ENCODE peak calls at places on chromosomes 11 and 22, in seven cellular contexts. Q is SK-N-SH, C is AG09309, N is cardiac muscle cell, J is tibial nerve, X is esophagus squamous epithelium, A is endodermal cell. B is an unnamed sample.
A peak's percentile ranks its signal among the peaks of the same experiment; 100 is the strongest.

GRCh38 chr11:34899633-34900016 is 16.6 kb downstream of the APIP start:
- DNase-seq in Q (no peak), C (no peak), N (no peak), J (no peak), X (no peak), A (peak; percentile 54), B (peak; percentile 6)

GRCh38 chr11:66261578-66261977 is 6.9 kb upstream of the RAB1B start:
- DNase-seq in Q (no peak), C (no peak), N (no peak), J (no peak), X (no peak), A (no peak), B (no peak)

GRCh38 chr11:32178692-32179091 is 87.8 kb downstream of the RCN1 start:
- DNase-seq in Q (no peak), C (no peak), N (no peak), J (no peak), X (no peak), A (no peak), B (no peak)

GRCh38 chr11:116835042-116835772 is 2.2 kb downstream of the APOA1 start:
- DNase-seq in Q (no peak), C (no peak), N (no peak), J (no peak), X (no peak), A (peak; percentile 71), B (no peak)

GRCh38 chr11:123000721-123001120 is 19.1 kb upstream of the BSX start:
- DNase-seq in Q (no peak), C (no peak), N (no peak), J (no peak), X (no peak), A (no peak), B (no peak)

GRCh38 chr22:22421392-22421791 is 87.2 kb downstream of the ZNF280B start:
- DNase-seq in Q (no peak), C (no peak), N (no peak), J (no peak), X (no peak), A (no peak), B (no peak)

GRCh38 chr11:10309163-10310093 is 4.6 kb downstream of the ADM start:
- DNase-seq in Q (no peak), C (peak; percentile 89), N (no peak), J (no peak), X (no peak), A (peak; percentile 90), B (no peak)

GRCh38 chr11:2273771-2274170 is 3.4 kb upstream of the ASCL2 start:
- DNase-seq in Q (no peak), C (no peak), N (no peak), J (no peak), X (no peak), A (no peak), B (no peak)

GRCh38 chr22:22816766-22817410 is 70.7 kb upstream of the IGLL5 start:
- DNase-seq in Q (no peak), C (no peak), N (no peak), J (no peak), X (no peak), A (no peak), B (no peak)

GRCh38 chr11:34053161-34053686 is 1.7 kb downstream of the CAPRIN1 start:
- DNase-seq in Q (peak; percentile 74), C (no peak), N (peak; percentile 80), J (peak; percentile 28), X (peak; percentile 9), A (peak; percentile 85), B (peak; percentile 62)

GRCh38 chr11:123301696-123302400 is 106.8 kb upstream of the CLMP start:
- DNase-seq in Q (peak; percentile 94), C (no peak), N (peak; percentile 91), J (peak; percentile 16), X (no peak), A (peak; percentile 93), B (peak; percentile 84)

GRCh38 chr22:46107089-46107664 is 43.1 kb upstream of the PPARA start:
- DNase-seq in Q (peak; percentile 79), C (no peak), N (no peak), J (peak; percentile 37), X (no peak), A (no peak), B (no peak)

DNA sequence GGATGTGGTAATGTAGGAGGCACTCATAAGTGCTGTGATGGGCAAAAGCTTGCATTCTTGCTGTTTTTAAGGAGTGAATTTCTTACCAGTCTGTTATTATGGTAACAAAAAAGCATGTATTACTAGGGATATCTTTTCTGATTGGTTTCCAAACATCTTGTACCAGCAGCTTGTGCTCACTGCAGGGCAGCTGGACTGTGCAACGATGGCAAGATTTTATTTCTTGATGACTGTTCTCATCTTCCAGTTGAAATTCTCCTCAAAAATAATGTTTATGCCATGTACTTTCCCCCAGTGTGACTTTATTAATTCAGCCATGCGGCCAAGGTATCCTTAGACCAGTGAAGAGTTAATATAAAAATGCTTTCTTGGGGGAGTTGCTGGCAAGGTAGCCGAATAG is 35.4 kb downstream of the EMSY start:
- DNase-seq in Q (no peak), C (no peak), N (no peak), J (no peak), X (no peak), A (no peak), B (no peak)
- TF ChIP-seq CTCF in Q (no peak), C (no peak), N (no peak), J (no peak), X (no peak), A (no peak), B (no peak)

GRCh38 chr11:69205125-69205928 is 49.6 kb downstream of the SMIM38 start:
- DNase-seq in Q (no peak), C (no peak), N (no peak), J (no peak), X (no peak), A (peak; percentile 41), B (no peak)
- TF ChIP-seq CTCF in Q (no peak), C (no peak), N (no peak), J (no peak), X (no peak), A (no peak), B (no peak)

GRCh38 chr11:6898911-6899310 is 6.6 kb upstream of the OR2D2 start:
- DNase-seq in Q (no peak), C (no peak), N (no peak), J (no peak), X (no peak), A (no peak), B (no peak)

GRCh38 chr11:6895010-6895409 is 2.7 kb upstream of the OR2D2 start:
- DNase-seq in Q (no peak), C (no peak), N (no peak), J (no peak), X (no peak), A (no peak), B (no peak)

DNA sequence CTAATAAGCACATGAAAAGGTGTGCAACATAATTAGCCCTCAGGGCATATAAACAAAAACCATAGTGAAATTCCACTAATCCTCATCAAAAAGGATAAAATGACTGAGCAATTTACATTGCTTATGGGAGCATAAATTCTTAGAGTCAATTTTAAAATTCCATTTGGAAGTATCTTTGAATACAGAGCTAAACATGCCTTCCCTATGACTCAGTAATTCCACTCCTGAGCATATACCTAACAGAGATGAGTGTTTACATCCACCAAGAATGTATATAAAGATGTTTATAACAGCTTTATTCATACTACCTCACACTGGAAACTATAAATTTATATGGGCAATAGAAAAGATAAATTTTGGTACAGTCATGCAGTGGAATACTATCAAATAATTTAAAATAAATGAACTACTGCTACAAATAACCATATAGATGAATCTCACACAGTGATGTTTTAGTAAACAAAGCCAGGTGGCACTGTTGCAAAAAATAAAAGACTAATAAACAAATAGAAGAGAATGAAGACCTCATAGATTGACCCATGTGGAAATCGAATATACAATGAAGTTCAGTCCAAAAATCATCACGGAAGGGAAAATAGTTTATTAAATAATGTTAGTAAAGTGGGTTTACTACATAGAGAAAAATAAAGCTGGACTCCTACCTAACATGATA is 8.2 kb upstream of the OR2D2 start:
- DNase-seq in Q (no peak), C (no peak), N (no peak), J (no peak), X (no peak), A (no peak), B (no peak)
- TF ChIP-seq CTCF in Q (no peak), C (no peak), N (no peak), J (no peak), X (no peak), A (peak; percentile 58), B (peak; percentile 36)

DNA sequence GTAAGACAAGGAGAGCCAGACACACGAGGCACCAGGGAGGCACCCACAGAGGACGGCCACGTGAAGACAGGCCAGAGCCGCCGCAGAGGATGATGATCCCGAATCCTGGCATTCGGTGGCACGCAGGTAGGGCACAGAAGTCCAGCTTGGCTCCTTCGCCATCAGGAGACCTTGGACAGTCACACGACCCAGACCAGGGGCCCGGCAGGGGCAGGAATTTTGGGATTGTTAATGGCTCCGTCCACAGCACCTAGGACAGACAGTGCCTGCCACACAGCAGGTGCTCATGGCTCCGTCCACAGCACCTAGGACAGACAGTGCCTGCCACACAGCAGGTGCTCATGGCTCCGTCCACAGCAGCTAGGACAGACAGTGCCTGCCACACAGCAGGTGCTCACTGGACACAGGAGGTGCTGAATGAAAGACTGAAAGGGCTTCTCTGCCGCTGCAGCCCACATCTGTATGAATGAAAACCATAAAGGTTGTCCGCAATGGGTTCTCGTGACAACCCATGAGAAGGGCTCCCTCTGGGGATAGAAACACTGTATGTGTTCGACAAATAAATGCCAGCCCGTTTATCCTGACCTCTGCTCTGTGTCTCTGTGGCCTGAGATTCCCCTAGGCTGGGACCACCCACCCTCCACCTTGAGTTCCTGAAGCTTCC is 341.6 kb downstream of the CTTN start:
- DNase-seq in Q (no peak), C (no peak), N (peak; percentile 28), J (no peak), X (no peak), A (no peak), B (no peak)
- TF ChIP-seq CTCF in Q (no peak), C (no peak), N (no peak), J (no peak), X (no peak), A (peak; percentile 56), B (no peak)

GRCh38 chr11:62054484-62055121 is 69.2 kb upstream of the INCENP start:
- DNase-seq in Q (no peak), C (peak; percentile 8), N (no peak), J (no peak), X (no peak), A (peak; percentile 63), B (no peak)
- TF ChIP-seq CTCF in Q (peak; percentile 27), C (peak; percentile 35), N (peak; percentile 4), J (peak; percentile 24), X (peak; percentile 75), A (peak; percentile 48), B (no peak)

GRCh38 chr22:39314251-39314971 is 5.0 kb downstream of the RPL3 start:
- DNase-seq in Q (no peak), C (no peak), N (no peak), J (no peak), X (no peak), A (peak; percentile 74), B (no peak)
- TF ChIP-seq CTCF in Q (peak; percentile 20), C (peak; percentile 9), N (peak; percentile 19), J (no peak), X (peak; percentile 24), A (peak; percentile 67), B (no peak)

GRCh38 chr11:101390539-101390938 is 193.3 kb downstream of the TRPC6 start:
- DNase-seq in Q (no peak), C (no peak), N (peak; percentile 3), J (no peak), X (no peak), A (no peak), B (no peak)
- TF ChIP-seq CTCF in Q (peak; percentile 47), C (peak; percentile 31), N (peak; percentile 22), J (peak; percentile 30), X (no peak), A (peak; percentile 60), B (peak; percentile 22)